ENCODE peak calls at places on chromosomes 5 and 9, in seven cellular contexts. One of them, this sample, is unnamed.

GRCh38 chr9:94680621-94681020 is 41.3 kb upstream of the FBP1 start:
- DNase-seq in HTR-8/SVneo: no peak
- DNase-seq in lower leg skin: no peak
- DNase-seq in B cell: no peak
- DNase-seq in posterior vena cava: no peak
- DNase-seq in H54: no peak
- DNase-seq in chondrocyte: no peak
- DNase-seq in this sample: no peak

GRCh38 chr5:90390933-90391332 is 18.6 kb downstream of the CETN3 start:
- DNase-seq in HTR-8/SVneo: no peak
- DNase-seq in lower leg skin: no peak
- DNase-seq in B cell: no peak
- DNase-seq in posterior vena cava: no peak
- DNase-seq in H54: no peak
- DNase-seq in chondrocyte: no peak
- DNase-seq in this sample: no peak

GRCh38 chr5:1930880-1931589 is 48.3 kb upstream of the IRX4 start:
- DNase-seq in HTR-8/SVneo: no peak
- DNase-seq in lower leg skin: no peak
- DNase-seq in B cell: no peak
- DNase-seq in posterior vena cava: no peak
- DNase-seq in H54: no peak
- DNase-seq in chondrocyte: no peak
- DNase-seq in this sample: no peak

GRCh38 chr9:18710089-18710488 is 236.1 kb downstream of the ADAMTSL1 start:
- DNase-seq in HTR-8/SVneo: no peak
- DNase-seq in lower leg skin: no peak
- DNase-seq in B cell: no peak
- DNase-seq in posterior vena cava: no peak
- DNase-seq in H54: no peak
- DNase-seq in chondrocyte: no peak
- DNase-seq in this sample: no peak

GRCh38 chr5:169856571-169856970 is 123.7 kb downstream of the INSYN2B start:
- DNase-seq in HTR-8/SVneo: peak; percentile 40
- DNase-seq in lower leg skin: no peak
- DNase-seq in B cell: no peak
- DNase-seq in posterior vena cava: no peak
- DNase-seq in H54: peak; percentile 63
- DNase-seq in chondrocyte: no peak
- DNase-seq in this sample: peak; percentile 71

GRCh38 chr5:80140496-80140895 is 105.3 kb downstream of the THBS4 start:
- DNase-seq in HTR-8/SVneo: no peak
- DNase-seq in lower leg skin: no peak
- DNase-seq in B cell: no peak
- DNase-seq in posterior vena cava: no peak
- DNase-seq in H54: no peak
- DNase-seq in chondrocyte: no peak
- DNase-seq in this sample: no peak

GRCh38 chr9:126989847-126990821 is 75.6 kb downstream of the RALGPS1 start:
- DNase-seq in HTR-8/SVneo: no peak
- DNase-seq in lower leg skin: peak; percentile 39
- DNase-seq in B cell: no peak
- DNase-seq in posterior vena cava: peak; percentile 92
- DNase-seq in H54: no peak
- DNase-seq in chondrocyte: no peak
- DNase-seq in this sample: no peak

GRCh38 chr5:80672140-80672736 is 17.5 kb upstream of the DHFR start:
- DNase-seq in HTR-8/SVneo: peak; percentile 64
- DNase-seq in lower leg skin: peak; percentile 63
- DNase-seq in B cell: peak; percentile 64
- DNase-seq in posterior vena cava: peak; percentile 86
- DNase-seq in H54: peak; percentile 9
- DNase-seq in chondrocyte: no peak
- DNase-seq in this sample: peak; percentile 74

GRCh38 chr5:169694221-169694620 is 57.1 kb downstream of the DOCK2 start:
- DNase-seq in HTR-8/SVneo: no peak
- DNase-seq in lower leg skin: no peak
- DNase-seq in B cell: no peak
- DNase-seq in posterior vena cava: no peak
- DNase-seq in H54: no peak
- DNase-seq in chondrocyte: no peak
- DNase-seq in this sample: peak; percentile 35

GRCh38 chr5:67094476-67095300 is 101.9 kb downstream of the CD180 start:
- DNase-seq in HTR-8/SVneo: no peak
- DNase-seq in lower leg skin: no peak
- DNase-seq in B cell: no peak
- DNase-seq in posterior vena cava: no peak
- DNase-seq in H54: no peak
- DNase-seq in chondrocyte: no peak
- DNase-seq in this sample: peak; percentile 12

GRCh38 chr9:86792136-86792535 is 155.2 kb downstream of the GAS1 start:
- DNase-seq in HTR-8/SVneo: no peak
- DNase-seq in lower leg skin: no peak
- DNase-seq in B cell: no peak
- DNase-seq in posterior vena cava: no peak
- DNase-seq in H54: no peak
- DNase-seq in chondrocyte: no peak
- DNase-seq in this sample: no peak

GRCh38 chr9:133490865-133491655 is 12.2 kb upstream of the SLC2A6 start:
- DNase-seq in HTR-8/SVneo: no peak
- DNase-seq in lower leg skin: no peak
- DNase-seq in B cell: no peak
- DNase-seq in posterior vena cava: peak; percentile 73
- DNase-seq in H54: no peak
- DNase-seq in chondrocyte: peak; percentile 83
- DNase-seq in this sample: no peak

GRCh38 chr9:136117291-136118060 is 1.2 kb downstream of the TMEM250 start:
- DNase-seq in HTR-8/SVneo: no peak
- DNase-seq in lower leg skin: no peak
- DNase-seq in B cell: no peak
- DNase-seq in posterior vena cava: no peak
- DNase-seq in H54: no peak
- DNase-seq in chondrocyte: no peak
- DNase-seq in this sample: peak; percentile 14

This sample was measured in ACHN.